ENCODE peak calls at places on chromosomes 3 and 15, in ten cellular contexts. Q is psoas muscle, J is Caco-2, D is RWPE2, G is mucosa of descending colon, R is left lung, V is upper lobe of right lung, E is MM.1S, S is cardiac muscle cell, N is stomach. U is an unnamed sample.

GRCh38 chr3:99505200-99505599 is 133.2 kb upstream of the COL8A1 start:
- DNase-seq in V (no peak), E (no peak), N (no peak), G (no peak), S (no peak), Q (no peak), J (no peak), R (no peak), D (no peak), U (no peak)

GRCh38 chr15:99508807-99509311 is 56.9 kb upstream of the MEF2A start:
- DNase-seq in Q (no peak), D (no peak), E (no peak), G (no peak), R (no peak), N (no peak), V (no peak), J (no peak), S (no peak), U (peak; percentile 35)

GRCh38 chr3:41612853-41613252 is 349.1 kb downstream of the ULK4 start:
- DNase-seq in D (no peak), Q (no peak), V (no peak), E (no peak), R (no peak), N (no peak), J (no peak), G (no peak), S (no peak), U (no peak)

GRCh38 chr3:69510481-69511031 is 124.7 kb upstream of the FRMD4B start:
- DNase-seq in R (no peak), Q (no peak), S (no peak), J (no peak), G (no peak), V (no peak), E (no peak), N (no peak), D (no peak), U (no peak)

GRCh38 chr15:53910236-53910849 is 67.9 kb upstream of the UNC13C start:
- DNase-seq in J (no peak), G (peak; percentile 17), R (no peak), Q (no peak), S (no peak), N (peak; percentile 66), V (no peak), E (no peak), D (peak; percentile 86), U (no peak)

GRCh38 chr15:97545799-97546198 is 414.7 kb upstream of the ARRDC4 start:
- DNase-seq in G (no peak), Q (no peak), D (no peak), R (no peak), S (no peak), J (no peak), V (no peak), E (no peak), N (no peak), U (no peak)

GRCh38 chr3:86595696-86596095 is 395.3 kb downstream of the VGLL3 start:
- DNase-seq in N (no peak), G (no peak), Q (no peak), E (no peak), J (no peak), V (no peak), R (no peak), D (no peak), S (no peak), U (no peak)

GRCh38 chr3:127534564-127534963 is 56.0 kb downstream of the TPRA1 start:
- DNase-seq in G (no peak), J (no peak), E (no peak), Q (no peak), D (no peak), R (no peak), S (no peak), N (no peak), V (no peak), U (no peak)

GRCh38 chr15:98898122-98898521 is 109.5 kb downstream of the PGPEP1L start:
- DNase-seq in S (no peak), R (no peak), E (no peak), Q (no peak), J (no peak), G (no peak), V (no peak), D (no peak), N (no peak), U (no peak)

GRCh38 chr3:123660900-123661299 is 76.0 kb upstream of the HACD2 start:
- DNase-seq in Q (peak; percentile 83), N (peak; percentile 87), S (peak; percentile 67), J (no peak), V (peak; percentile 94), G (peak; percentile 93), E (no peak), R (peak; percentile 90), D (no peak), U (peak; percentile 86)

GRCh38 chr15:93037341-93038063 is 51.5 kb downstream of the RGMA start:
- DNase-seq in R (peak; percentile 93), E (no peak), V (peak; percentile 75), S (peak; percentile 25), J (peak; percentile 37), D (peak; percentile 72), Q (peak; percentile 69), N (no peak), G (peak; percentile 53), U (peak; percentile 85)

GRCh38 chr3:3800076-3800448 is 831 bp downstream of the LRRN1 start:
- DNase-seq in D (no peak), N (peak; percentile 27), V (peak; percentile 70), S (peak; percentile 32), G (peak; percentile 33), J (no peak), Q (peak; percentile 18), R (peak; percentile 83), E (no peak), U (peak; percentile 82)

GRCh38 chr15:69390575-69390974 is 23.6 kb upstream of the KIF23 start:
- DNase-seq in R (no peak), Q (no peak), S (no peak), N (no peak), J (no peak), V (no peak), G (no peak), E (no peak), D (peak; percentile 84), U (no peak)

GRCh38 chr3:71402280-71402679 is 181.2 kb downstream of the FOXP1 start:
- DNase-seq in E (no peak), D (no peak), J (no peak), Q (no peak), R (no peak), N (no peak), G (no peak), S (no peak), V (no peak), U (no peak)

GRCh38 chr3:100045696-100046095 is 68.6 kb downstream of the FILIP1L start:
- DNase-seq in D (no peak), V (peak; percentile 62), G (peak; percentile 60), Q (peak; percentile 67), N (no peak), E (no peak), J (peak; percentile 62), S (no peak), R (peak; percentile 53), U (no peak)

GRCh38 chr3:60028243-60028642 is 978.4 kb upstream of the CFAP20DC start:
- DNase-seq in D (no peak), V (no peak), G (no peak), S (no peak), E (no peak), J (no peak), Q (no peak), R (no peak), N (no peak), U (no peak)
- H3K4me1 ChIP-seq in D (no peaks in the 10 kb centered on the region), V (no peaks in the 10 kb centered on the region), G (no peaks in the 10 kb centered on the region), S (peaks cover 4% of the 10 kb centered on the region), E (no peaks in the 10 kb centered on the region), J (no peaks in the 10 kb centered on the region), Q (no peaks in the 10 kb centered on the region), R (no peaks in the 10 kb centered on the region), N (no peaks in the 10 kb centered on the region), U (peaks cover 8% of the 10 kb centered on the region)

GRCh38 chr3:129612350-129613204 is 6.1 kb upstream of the PLXND1 start:
- DNase-seq in J (no peak), N (no peak), Q (no peak), D (no peak), R (peak; percentile 62), E (no peak), V (no peak), G (no peak), S (no peak), U (no peak)
- H3K4me1 ChIP-seq in J (peaks cover 19% of the 10 kb centered on the region), N (peaks cover 55% of the 10 kb centered on the region), Q (peaks cover 14% of the 10 kb centered on the region), D (no peaks in the 10 kb centered on the region), R (peaks cover 34% of the 10 kb centered on the region), E (no peaks in the 10 kb centered on the region), V (peaks cover 76% of the 10 kb centered on the region), G (no peaks in the 10 kb centered on the region), S (peaks cover 11% of the 10 kb centered on the region), U (peaks cover 83% of the 10 kb centered on the region)

GRCh38 chr3:16908006-16908405 is 23.3 kb downstream of the PLCL2 start:
- DNase-seq in R (no peak), D (no peak), J (no peak), G (no peak), V (no peak), S (no peak), E (no peak), Q (no peak), N (no peak), U (no peak)

GRCh38 chr3:16908408-16908807 is 23.7 kb downstream of the PLCL2 start:
- DNase-seq in N (no peak), Q (no peak), J (no peak), R (no peak), D (no peak), S (no peak), V (no peak), G (no peak), E (no peak), U (no peak)

GRCh38 chr3:16908878-16909277 is 24.1 kb downstream of the PLCL2 start:
- DNase-seq in V (no peak), J (no peak), Q (no peak), N (no peak), E (no peak), R (no peak), D (no peak), G (no peak), S (no peak), U (no peak)

GRCh38 chr3:16909802-16910201 is 25.0 kb downstream of the PLCL2 start:
- DNase-seq in N (no peak), J (no peak), S (no peak), G (no peak), D (no peak), E (no peak), V (no peak), Q (no peak), R (no peak), U (no peak)

DNA sequence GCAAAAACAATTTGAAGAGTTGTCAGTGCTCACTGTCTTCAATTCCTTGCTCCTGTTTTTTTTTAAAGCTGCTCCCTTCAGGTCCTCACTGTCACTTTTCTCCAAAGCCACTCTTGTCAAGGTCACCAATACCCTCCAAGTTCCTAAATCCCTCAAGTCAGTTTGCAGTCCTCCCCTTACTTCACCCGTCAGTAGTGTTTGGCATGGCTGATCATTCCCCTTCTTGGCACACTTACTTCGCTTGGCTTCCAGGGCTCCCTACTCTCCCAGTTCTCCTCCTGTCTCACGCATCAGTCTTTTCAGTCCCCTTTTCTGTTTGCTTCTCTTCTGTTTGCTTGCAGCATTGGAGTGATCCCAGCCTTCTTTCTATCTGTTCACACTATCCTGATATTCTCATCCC is 25.5 kb downstream of the PLCL2 start:
- DNase-seq in Q (no peak), V (no peak), R (no peak), S (no peak), N (no peak), D (no peak), J (no peak), E (no peak), G (no peak), U (no peak)
- H3K4me1 ChIP-seq in Q (peaks cover 71% of the 10 kb centered on the region), V (peaks cover 22% of the 10 kb centered on the region), R (peaks cover 11% of the 10 kb centered on the region), S (peaks cover 46% of the 10 kb centered on the region), N (peaks cover 10% of the 10 kb centered on the region), D (no peaks in the 10 kb centered on the region), J (no peaks in the 10 kb centered on the region), E (peaks cover 48% of the 10 kb centered on the region), G (peaks cover 16% of the 10 kb centered on the region), U (peaks cover 4% of the 10 kb centered on the region)

GRCh38 chr3:46676601-46677071 is 16.8 kb downstream of the ALS2CL start:
- DNase-seq in R (peak; percentile 67), Q (no peak), E (no peak), N (no peak), S (no peak), G (peak; percentile 23), V (no peak), J (no peak), D (no peak), U (peak; percentile 68)
- H3K4me1 ChIP-seq in R (no peaks in the 10 kb centered on the region), Q (peaks cover 4% of the 10 kb centered on the region), E (no peaks in the 10 kb centered on the region), N (no peaks in the 10 kb centered on the region), S (no peaks in the 10 kb centered on the region), G (no peaks in the 10 kb centered on the region), V (no peaks in the 10 kb centered on the region), J (no peaks in the 10 kb centered on the region), D (no peaks in the 10 kb centered on the region), U (no peaks in the 10 kb centered on the region)